ENCODE peak calls at places on chromosomes 2 and 18, in nine cellular contexts. One of them, this sample, is unnamed.
A peak's percentile ranks its signal among the peaks of the same experiment; 100 is the strongest.

GRCh38 chr2:68811364-68811763 is 59.8 kb downstream of the BMP10 start:
- DNase-seq in lower lobe of right lung: no peak
- DNase-seq in psoas muscle: peak; percentile 46
- DNase-seq in neural crest cell: no peak
- DNase-seq in GM12865: no peak
- DNase-seq in cardiac muscle cell: peak; percentile 64
- DNase-seq in brain microvascular endothelial cell: no peak
- DNase-seq in suprapubic skin: no peak
- DNase-seq in CD4-positive, alpha-beta T cell: no peak
- DNase-seq in this sample: no peak

GRCh38 chr2:235618039-235618438 is 124.2 kb downstream of the AGAP1 start:
- DNase-seq in lower lobe of right lung: no peak
- DNase-seq in GM12865: no peak
- DNase-seq in cardiac muscle cell: peak; percentile 76
- DNase-seq in CD4-positive, alpha-beta T cell: no peak
- DNase-seq in psoas muscle: no peak
- DNase-seq in neural crest cell: no peak
- DNase-seq in suprapubic skin: no peak
- DNase-seq in brain microvascular endothelial cell: peak; percentile 52
- DNase-seq in this sample: no peak

GRCh38 chr2:121019073-121019472 is 265.9 kb downstream of the TFCP2L1 start:
- DNase-seq in neural crest cell: no peak
- DNase-seq in psoas muscle: no peak
- DNase-seq in CD4-positive, alpha-beta T cell: no peak
- DNase-seq in lower lobe of right lung: no peak
- DNase-seq in brain microvascular endothelial cell: no peak
- DNase-seq in GM12865: no peak
- DNase-seq in cardiac muscle cell: peak; percentile 65
- DNase-seq in suprapubic skin: no peak
- DNase-seq in this sample: no peak

GRCh38 chr2:207506426-207506825 is 23.3 kb upstream of the CREB1 start:
- DNase-seq in neural crest cell: no peak
- DNase-seq in CD4-positive, alpha-beta T cell: no peak
- DNase-seq in psoas muscle: no peak
- DNase-seq in brain microvascular endothelial cell: no peak
- DNase-seq in GM12865: peak; percentile 48
- DNase-seq in lower lobe of right lung: no peak
- DNase-seq in cardiac muscle cell: no peak
- DNase-seq in suprapubic skin: no peak
- DNase-seq in this sample: no peak

GRCh38 chr18:48662021-48662661 is 123.3 kb downstream of the CTIF start:
- DNase-seq in neural crest cell: no peak
- DNase-seq in lower lobe of right lung: no peak
- DNase-seq in cardiac muscle cell: peak; percentile 77
- DNase-seq in CD4-positive, alpha-beta T cell: no peak
- DNase-seq in psoas muscle: no peak
- DNase-seq in GM12865: no peak
- DNase-seq in brain microvascular endothelial cell: peak; percentile 43
- DNase-seq in suprapubic skin: no peak
- DNase-seq in this sample: peak; percentile 52

GRCh38 chr2:180999274-180999964 is 19.0 kb downstream of the UBE2E3 start:
- DNase-seq in CD4-positive, alpha-beta T cell: no peak
- DNase-seq in brain microvascular endothelial cell: no peak
- DNase-seq in suprapubic skin: no peak
- DNase-seq in psoas muscle: no peak
- DNase-seq in cardiac muscle cell: peak; percentile 27
- DNase-seq in GM12865: no peak
- DNase-seq in neural crest cell: no peak
- DNase-seq in lower lobe of right lung: no peak
- DNase-seq in this sample: no peak

GRCh38 chr2:152456262-152456661 is 121.3 kb downstream of the FMNL2 start:
- DNase-seq in cardiac muscle cell: peak; percentile 53
- DNase-seq in GM12865: no peak
- DNase-seq in lower lobe of right lung: no peak
- DNase-seq in brain microvascular endothelial cell: peak; percentile 71
- DNase-seq in psoas muscle: no peak
- DNase-seq in suprapubic skin: no peak
- DNase-seq in CD4-positive, alpha-beta T cell: no peak
- DNase-seq in neural crest cell: no peak
- DNase-seq in this sample: peak; percentile 22

GRCh38 chr2:6977786-6978185 is 60.6 kb downstream of the RNF144A start:
- DNase-seq in GM12865: no peak
- DNase-seq in neural crest cell: no peak
- DNase-seq in suprapubic skin: no peak
- DNase-seq in cardiac muscle cell: no peak
- DNase-seq in lower lobe of right lung: no peak
- DNase-seq in brain microvascular endothelial cell: no peak
- DNase-seq in CD4-positive, alpha-beta T cell: no peak
- DNase-seq in psoas muscle: no peak
- DNase-seq in this sample: no peak

GRCh38 chr2:70991742-70992141 is 2.9 kb downstream of the TEX261 start:
- DNase-seq in GM12865: no peak
- DNase-seq in brain microvascular endothelial cell: no peak
- DNase-seq in lower lobe of right lung: no peak
- DNase-seq in psoas muscle: no peak
- DNase-seq in suprapubic skin: peak; percentile 28
- DNase-seq in CD4-positive, alpha-beta T cell: no peak
- DNase-seq in neural crest cell: no peak
- DNase-seq in cardiac muscle cell: no peak
- DNase-seq in this sample: no peak

GRCh38 chr18:51169731-51170130 is 27.8 kb downstream of the MEX3C start:
- DNase-seq in neural crest cell: no peak
- DNase-seq in psoas muscle: no peak
- DNase-seq in CD4-positive, alpha-beta T cell: no peak
- DNase-seq in lower lobe of right lung: no peak
- DNase-seq in brain microvascular endothelial cell: no peak
- DNase-seq in GM12865: peak; percentile 34
- DNase-seq in cardiac muscle cell: no peak
- DNase-seq in suprapubic skin: no peak
- DNase-seq in this sample: no peak

GRCh38 chr2:109402980-109403840 is 210.6 kb downstream of the SEPTIN10 start:
- DNase-seq in suprapubic skin: no peak
- DNase-seq in brain microvascular endothelial cell: no peak
- DNase-seq in psoas muscle: no peak
- DNase-seq in GM12865: no peak
- DNase-seq in lower lobe of right lung: no peak
- DNase-seq in CD4-positive, alpha-beta T cell: no peak
- DNase-seq in cardiac muscle cell: no peak
- DNase-seq in neural crest cell: no peak
- DNase-seq in this sample: no peak

GRCh38 chr18:39313992-39314391 is 1748.4 kb upstream of the CELF4 start:
- DNase-seq in GM12865: no peak
- DNase-seq in cardiac muscle cell: no peak
- DNase-seq in lower lobe of right lung: no peak
- DNase-seq in brain microvascular endothelial cell: no peak
- DNase-seq in neural crest cell: no peak
- DNase-seq in suprapubic skin: no peak
- DNase-seq in CD4-positive, alpha-beta T cell: no peak
- DNase-seq in psoas muscle: no peak
- DNase-seq in this sample: peak; percentile 15

GRCh38 chr18:9831723-9832199 is 54.0 kb upstream of the TXNDC2 start:
- DNase-seq in lower lobe of right lung: no peak
- DNase-seq in CD4-positive, alpha-beta T cell: no peak
- DNase-seq in neural crest cell: no peak
- DNase-seq in psoas muscle: no peak
- DNase-seq in suprapubic skin: no peak
- DNase-seq in cardiac muscle cell: no peak
- DNase-seq in brain microvascular endothelial cell: no peak
- DNase-seq in GM12865: no peak
- DNase-seq in this sample: no peak

GRCh38 chr2:9629222-9630000 is 1.4 kb downstream of the YWHAQ start:
- DNase-seq in neural crest cell: no peak
- DNase-seq in brain microvascular endothelial cell: no peak
- DNase-seq in lower lobe of right lung: no peak
- DNase-seq in GM12865: peak; percentile 24
- DNase-seq in psoas muscle: no peak
- DNase-seq in CD4-positive, alpha-beta T cell: no peak
- DNase-seq in suprapubic skin: no peak
- DNase-seq in cardiac muscle cell: peak; percentile 34
- DNase-seq in this sample: no peak

GRCh38 chr18:50559750-50560680 is at the start of gene MAPK4:
- DNase-seq in psoas muscle: peak; percentile 51
- DNase-seq in GM12865: peak; percentile 7
- DNase-seq in CD4-positive, alpha-beta T cell: peak; percentile 5
- DNase-seq in cardiac muscle cell: peak; percentile 42
- DNase-seq in suprapubic skin: peak; percentile 61
- DNase-seq in neural crest cell: peak; percentile 45
- DNase-seq in lower lobe of right lung: peak; percentile 58
- DNase-seq in brain microvascular endothelial cell: no peak
- DNase-seq in this sample: peak; percentile 60

GRCh38 chr2:225494100-225494459 is 94.6 kb downstream of the NYAP2 start:
- DNase-seq in GM12865: no peak
- DNase-seq in lower lobe of right lung: no peak
- DNase-seq in psoas muscle: no peak
- DNase-seq in brain microvascular endothelial cell: no peak
- DNase-seq in neural crest cell: no peak
- DNase-seq in CD4-positive, alpha-beta T cell: no peak
- DNase-seq in suprapubic skin: no peak
- DNase-seq in cardiac muscle cell: no peak
- DNase-seq in this sample: no peak

GRCh38 chr18:72652990-72653593 is 109.0 kb upstream of the CBLN2 start:
- DNase-seq in neural crest cell: peak; percentile 59
- DNase-seq in psoas muscle: no peak
- DNase-seq in lower lobe of right lung: no peak
- DNase-seq in suprapubic skin: no peak
- DNase-seq in GM12865: peak; percentile 71
- DNase-seq in brain microvascular endothelial cell: peak; percentile 12
- DNase-seq in CD4-positive, alpha-beta T cell: no peak
- DNase-seq in cardiac muscle cell: no peak
- DNase-seq in this sample: peak; percentile 56

GRCh38 chr18:32386466-32386865 is 84.2 kb downstream of the GAREM1 start:
- DNase-seq in suprapubic skin: no peak
- DNase-seq in lower lobe of right lung: no peak
- DNase-seq in GM12865: no peak
- DNase-seq in neural crest cell: no peak
- DNase-seq in cardiac muscle cell: no peak
- DNase-seq in brain microvascular endothelial cell: no peak
- DNase-seq in CD4-positive, alpha-beta T cell: no peak
- DNase-seq in psoas muscle: no peak
- DNase-seq in this sample: no peak

GRCh38 chr2:224865016-224865415 is 148.9 kb upstream of the CCDC195 start:
- DNase-seq in suprapubic skin: no peak
- DNase-seq in neural crest cell: no peak
- DNase-seq in brain microvascular endothelial cell: no peak
- DNase-seq in psoas muscle: no peak
- DNase-seq in CD4-positive, alpha-beta T cell: no peak
- DNase-seq in lower lobe of right lung: no peak
- DNase-seq in GM12865: no peak
- DNase-seq in cardiac muscle cell: no peak
- DNase-seq in this sample: no peak

DNA sequence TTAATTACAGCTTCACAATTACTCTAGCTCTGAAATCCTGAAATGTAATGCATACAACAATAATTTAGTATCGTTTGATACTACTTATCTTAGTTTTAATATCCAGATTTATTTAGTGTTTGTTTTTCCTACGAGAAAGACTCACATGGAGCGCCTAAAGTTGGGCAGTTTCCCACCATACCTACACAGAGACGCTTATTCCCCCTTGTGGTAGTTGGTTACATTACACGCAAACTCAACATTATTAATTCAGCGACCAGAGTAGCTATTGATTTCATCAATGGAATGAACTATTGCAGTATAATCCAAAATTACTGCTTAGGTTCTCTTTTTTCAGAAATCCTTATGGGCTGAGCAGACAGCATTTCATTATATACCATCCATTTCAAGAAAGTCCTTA is 164.0 kb upstream of the REG3G start:
- DNase-seq in CD4-positive, alpha-beta T cell: no peak
- DNase-seq in suprapubic skin: no peak
- DNase-seq in neural crest cell: no peak
- DNase-seq in psoas muscle: no peak
- DNase-seq in cardiac muscle cell: peak; percentile 3
- DNase-seq in brain microvascular endothelial cell: no peak
- DNase-seq in lower lobe of right lung: no peak
- DNase-seq in GM12865: peak; percentile 21
- DNase-seq in this sample: no peak
- TF ChIP-seq CTCF in CD4-positive, alpha-beta T cell: no peak
- TF ChIP-seq CTCF in suprapubic skin: no peak
- TF ChIP-seq CTCF in neural crest cell: peak; percentile 69
- TF ChIP-seq CTCF in psoas muscle: peak; percentile 46
- TF ChIP-seq CTCF in cardiac muscle cell: peak; percentile 24
- TF ChIP-seq CTCF in brain microvascular endothelial cell: peak; percentile 27
- TF ChIP-seq CTCF in lower lobe of right lung: no peak
- TF ChIP-seq CTCF in GM12865: peak; percentile 36
- TF ChIP-seq CTCF in this sample: peak; percentile 25

GRCh38 chr2:12716250-12717190 is at the start of gene TRIB2:
- DNase-seq in lower lobe of right lung: peak; percentile 91
- DNase-seq in suprapubic skin: peak; percentile 83
- DNase-seq in neural crest cell: peak; percentile 69
- DNase-seq in brain microvascular endothelial cell: peak; percentile 87
- DNase-seq in GM12865: peak; percentile 94
- DNase-seq in psoas muscle: peak; percentile 91
- DNase-seq in CD4-positive, alpha-beta T cell: peak; percentile 93
- DNase-seq in cardiac muscle cell: peak; percentile 96
- DNase-seq in this sample: peak; percentile 82
- TF ChIP-seq CTCF in lower lobe of right lung: no peak
- TF ChIP-seq CTCF in suprapubic skin: no peak
- TF ChIP-seq CTCF in neural crest cell: peak; percentile 31
- TF ChIP-seq CTCF in brain microvascular endothelial cell: no peak
- TF ChIP-seq CTCF in GM12865: peak; percentile 5
- TF ChIP-seq CTCF in psoas muscle: no peak
- TF ChIP-seq CTCF in CD4-positive, alpha-beta T cell: peak; percentile 45
- TF ChIP-seq CTCF in cardiac muscle cell: no peak
- TF ChIP-seq CTCF in this sample: no peak

GRCh38 chr2:20677301-20678176 is 10.6 kb downstream of the GDF7 start:
- DNase-seq in neural crest cell: no peak
- DNase-seq in suprapubic skin: no peak
- DNase-seq in brain microvascular endothelial cell: no peak
- DNase-seq in GM12865: peak; percentile 63
- DNase-seq in psoas muscle: no peak
- DNase-seq in CD4-positive, alpha-beta T cell: no peak
- DNase-seq in lower lobe of right lung: no peak
- DNase-seq in cardiac muscle cell: no peak
- DNase-seq in this sample: no peak
- TF ChIP-seq CTCF in neural crest cell: peak; percentile 21
- TF ChIP-seq CTCF in suprapubic skin: no peak
- TF ChIP-seq CTCF in brain microvascular endothelial cell: peak; percentile 40
- TF ChIP-seq CTCF in GM12865: peak; percentile 53
- TF ChIP-seq CTCF in psoas muscle: no peak
- TF ChIP-seq CTCF in CD4-positive, alpha-beta T cell: no peak
- TF ChIP-seq CTCF in lower lobe of right lung: no peak
- TF ChIP-seq CTCF in cardiac muscle cell: no peak
- TF ChIP-seq CTCF in this sample: peak; percentile 18

DNA sequence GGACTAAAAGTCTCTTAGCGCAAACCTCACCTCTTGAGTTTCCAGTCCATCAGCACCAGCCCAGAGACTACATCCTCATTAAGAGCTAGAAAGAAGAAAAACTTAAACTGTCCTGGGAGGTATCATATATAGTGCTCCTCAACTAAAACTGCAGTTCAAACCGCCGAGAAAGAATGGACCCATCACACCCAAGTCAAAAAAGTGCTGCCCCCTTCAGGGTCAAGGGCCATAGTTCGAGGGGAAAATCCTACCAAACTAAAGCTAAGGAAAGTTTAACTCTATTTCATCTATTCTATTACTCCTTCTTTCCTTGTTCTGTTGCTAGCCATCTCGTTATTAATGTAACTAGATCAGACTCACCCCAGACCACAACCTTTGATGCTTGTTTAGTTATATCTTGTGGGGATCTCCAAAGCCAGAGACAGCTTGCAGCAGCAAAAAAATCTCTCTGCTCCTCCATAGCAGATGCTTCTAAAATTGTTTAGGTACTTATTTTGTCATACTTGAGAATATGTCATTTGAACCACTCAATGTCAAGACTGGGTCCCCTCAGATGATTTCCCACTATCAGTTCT is 134.5 kb upstream of the RMP24 start:
- DNase-seq in GM12865: no peak
- DNase-seq in lower lobe of right lung: no peak
- DNase-seq in psoas muscle: no peak
- DNase-seq in brain microvascular endothelial cell: no peak
- DNase-seq in CD4-positive, alpha-beta T cell: no peak
- DNase-seq in neural crest cell: no peak
- DNase-seq in cardiac muscle cell: no peak
- DNase-seq in suprapubic skin: no peak
- DNase-seq in this sample: no peak
- TF ChIP-seq CTCF in GM12865: no peak
- TF ChIP-seq CTCF in lower lobe of right lung: no peak
- TF ChIP-seq CTCF in psoas muscle: no peak
- TF ChIP-seq CTCF in brain microvascular endothelial cell: no peak
- TF ChIP-seq CTCF in CD4-positive, alpha-beta T cell: no peak
- TF ChIP-seq CTCF in neural crest cell: no peak
- TF ChIP-seq CTCF in cardiac muscle cell: no peak
- TF ChIP-seq CTCF in suprapubic skin: no peak
- TF ChIP-seq CTCF in this sample: no peak

This sample was measured in Calu3.